ENCODE peak calls at places on chromosomes 6 and 20, in four cellular contexts. I, H, Z and B are unnamed samples.

GRCh38 chr6:115976321-115976870 is 84.3 kb downstream of the FRK start:
- DNase-seq in I (no peak), H (no peak), Z (no peak), B (no peak)

GRCh38 chr6:33199687-33200233 is 705 bp downstream of the RXRB start:
- DNase-seq in I (peak; percentile 68), H (peak; percentile 74), Z (no peak), B (no peak)

GRCh38 chr6:133807531-133807930 is 81.4 kb upstream of the TCF21 start:
- DNase-seq in I (no peak), H (no peak), Z (no peak), B (no peak)

GRCh38 chr6:150485559-150486517 is 113.8 kb upstream of the PLEKHG1 start:
- DNase-seq in I (no peak), H (no peak), Z (no peak), B (no peak)

GRCh38 chr6:139017227-139017626 is 11.3 kb upstream of the ABRACL start:
- DNase-seq in I (no peak), H (no peak), Z (peak; percentile 26), B (no peak)

GRCh38 chr6:125598422-125598821 is 151.0 kb upstream of the HEY2 start:
- DNase-seq in I (peak; percentile 61), H (no peak), Z (peak; percentile 15), B (peak; percentile 87)

GRCh38 chr20:42041000-42041565 is 422.9 kb upstream of the CHD6 start:
- DNase-seq in I (no peak), H (no peak), Z (no peak), B (no peak)

GRCh38 chr20:56515657-56516381 is 8.7 kb upstream of the FAM209A start:
- DNase-seq in I (peak; percentile 17), H (peak; percentile 59), Z (no peak), B (no peak)

GRCh38 chr6:71248306-71248705 is 40.3 kb upstream of the OGFRL1 start:
- DNase-seq in I (peak; percentile 97), H (peak; percentile 59), Z (no peak), B (peak; percentile 74)

GRCh38 chr20:64069614-64070243 is 6.7 kb downstream of the TCEA2 start:
- DNase-seq in I (peak; percentile 32), H (peak; percentile 84), Z (no peak), B (no peak)

GRCh38 chr6:137543114-137543513 is 48.9 kb upstream of the OLIG3 start:
- DNase-seq in I (no peak), H (no peak), Z (no peak), B (no peak)

GRCh38 chr6:1832844-1833787 is 223.4 kb downstream of the FOXC1 start:
- DNase-seq in I (peak; percentile 76), H (no peak), Z (peak; percentile 77), B (no peak)

GRCh38 chr20:45972500-45973183 is 639 bp upstream of the ZNF335 start:
- DNase-seq in I (peak; percentile 95), H (no peak), Z (no peak), B (no peak)

GRCh38 chr6:147507162-147508072 is 1.1 kb upstream of the SAMD5 start:
- DNase-seq in I (peak; percentile 41), H (peak; percentile 26), Z (no peak), B (no peak)

GRCh38 chr6:69796081-69796626 is 656 bp downstream of the LMBRD1 start:
- DNase-seq in I (peak; percentile 36), H (peak; percentile 9), Z (peak; percentile 76), B (peak; percentile 49)

GRCh38 chr20:57688295-57688694 is 21.5 kb downstream of the PMEPA1 start:
- DNase-seq in I (no peak), H (no peak), Z (no peak), B (no peak)

GRCh38 chr6:68968301-68968649 is 333.2 kb downstream of the ADGRB3 start:
- DNase-seq in I (no peak), H (no peak), Z (no peak), B (no peak)

GRCh38 chr20:5658897-5659296 is 91.3 kb upstream of the SHLD1 start:
- DNase-seq in I (peak; percentile 84), H (no peak), Z (peak; percentile 56), B (peak; percentile 94)